ENCODE peak calls at places on chromosomes 5 and 9, in nine cellular contexts. One of them, this sample, is unnamed. For H3K9me3, the result is how much of the 10 kb centered on the place peaks cover.

GRCh38 chr9:131546336-131547084 is 1.2 kb downstream of the PRRT1B start:
- DNase-seq in A549: peak
- DNase-seq in lung: no peak
- DNase-seq in A673: peak
- DNase-seq in SJCRH30: peak
- DNase-seq in HCT116: no peak
- DNase-seq in psoas muscle: no peak
- DNase-seq in HepG2: peak
- DNase-seq in IMR-90: peak
- DNase-seq in this sample: no peak

GRCh38 chr9:2837915-2838314 is 6.0 kb downstream of the PUM3 start:
- DNase-seq in HepG2: no peak
- DNase-seq in lung: no peak
- DNase-seq in SJCRH30: no peak
- DNase-seq in IMR-90: peak
- DNase-seq in A549: peak
- DNase-seq in psoas muscle: no peak
- DNase-seq in HCT116: no peak
- DNase-seq in A673: peak
- DNase-seq in this sample: no peak

GRCh38 chr5:78893959-78894676 is 91.0 kb downstream of the ARSB start:
- DNase-seq in IMR-90: peak
- DNase-seq in HepG2: no peak
- DNase-seq in A549: no peak
- DNase-seq in lung: no peak
- DNase-seq in SJCRH30: peak
- DNase-seq in psoas muscle: no peak
- DNase-seq in A673: no peak
- DNase-seq in HCT116: no peak
- DNase-seq in this sample: no peak

GRCh38 chr9:126228779-126229444 is 97.7 kb upstream of the MVB12B start:
- DNase-seq in HepG2: peak
- DNase-seq in A549: peak
- DNase-seq in lung: peak
- DNase-seq in psoas muscle: peak
- DNase-seq in A673: peak
- DNase-seq in IMR-90: peak
- DNase-seq in SJCRH30: peak
- DNase-seq in HCT116: peak
- DNase-seq in this sample: no peak

GRCh38 chr5:135553688-135554462 is 18.1 kb upstream of the NEUROG1 start:
- DNase-seq in HCT116: peak
- DNase-seq in lung: no peak
- DNase-seq in SJCRH30: peak
- DNase-seq in IMR-90: peak
- DNase-seq in A673: peak
- DNase-seq in psoas muscle: no peak
- DNase-seq in A549: peak
- DNase-seq in HepG2: peak
- DNase-seq in this sample: no peak

GRCh38 chr9:125444956-125445506 is 183.4 kb downstream of the GAPVD1 start:
- DNase-seq in A549: no peak
- DNase-seq in HepG2: no peak
- DNase-seq in lung: no peak
- DNase-seq in SJCRH30: no peak
- DNase-seq in HCT116: no peak
- DNase-seq in psoas muscle: no peak
- DNase-seq in IMR-90: no peak
- DNase-seq in A673: no peak
- DNase-seq in this sample: no peak

GRCh38 chr5:54217826-54218503 is 92.4 kb downstream of the ARL15 start:
- DNase-seq in IMR-90: peak
- DNase-seq in HepG2: peak
- DNase-seq in psoas muscle: no peak
- DNase-seq in A673: peak
- DNase-seq in lung: no peak
- DNase-seq in HCT116: peak
- DNase-seq in SJCRH30: peak
- DNase-seq in A549: peak
- DNase-seq in this sample: no peak

GRCh38 chr5:69431424-69432303 is 16.7 kb downstream of the MARVELD2 start:
- DNase-seq in IMR-90: no peak
- DNase-seq in lung: no peak
- DNase-seq in A549: no peak
- DNase-seq in A673: no peak
- DNase-seq in psoas muscle: no peak
- DNase-seq in HepG2: no peak
- DNase-seq in SJCRH30: no peak
- DNase-seq in HCT116: no peak
- DNase-seq in this sample: no peak

GRCh38 chr9:137786511-137786920 is 91.1 kb upstream of the CACNA1B start:
- DNase-seq in IMR-90: peak
- DNase-seq in SJCRH30: no peak
- DNase-seq in HepG2: no peak
- DNase-seq in A673: no peak
- DNase-seq in HCT116: no peak
- DNase-seq in A549: no peak
- DNase-seq in psoas muscle: no peak
- DNase-seq in lung: no peak
- DNase-seq in this sample: no peak

GRCh38 chr5:173245319-173246134 is 10.5 kb upstream of the NKX2-5 start:
- DNase-seq in A673: no peak
- DNase-seq in A549: no peak
- DNase-seq in HCT116: no peak
- DNase-seq in SJCRH30: no peak
- DNase-seq in psoas muscle: no peak
- DNase-seq in IMR-90: no peak
- DNase-seq in HepG2: no peak
- DNase-seq in lung: no peak
- DNase-seq in this sample: no peak

GRCh38 chr5:173246135-173246495 is 11.1 kb upstream of the NKX2-5 start:
- DNase-seq in HepG2: no peak
- DNase-seq in A549: no peak
- DNase-seq in A673: no peak
- DNase-seq in IMR-90: no peak
- DNase-seq in HCT116: no peak
- DNase-seq in SJCRH30: no peak
- DNase-seq in lung: no peak
- DNase-seq in psoas muscle: no peak
- DNase-seq in this sample: no peak

GRCh38 chr5:173248481-173248880 is 13.5 kb upstream of the NKX2-5 start:
- DNase-seq in HCT116: no peak
- DNase-seq in A549: no peak
- DNase-seq in lung: no peak
- DNase-seq in IMR-90: no peak
- DNase-seq in HepG2: no peak
- DNase-seq in psoas muscle: no peak
- DNase-seq in SJCRH30: no peak
- DNase-seq in A673: no peak
- DNase-seq in this sample: no peak

GRCh38 chr5:173247504-173247903 is 12.5 kb upstream of the NKX2-5 start:
- DNase-seq in SJCRH30: peak
- DNase-seq in A549: no peak
- DNase-seq in psoas muscle: no peak
- DNase-seq in IMR-90: no peak
- DNase-seq in HCT116: no peak
- DNase-seq in A673: no peak
- DNase-seq in lung: no peak
- DNase-seq in HepG2: no peak
- DNase-seq in this sample: no peak

DNA sequence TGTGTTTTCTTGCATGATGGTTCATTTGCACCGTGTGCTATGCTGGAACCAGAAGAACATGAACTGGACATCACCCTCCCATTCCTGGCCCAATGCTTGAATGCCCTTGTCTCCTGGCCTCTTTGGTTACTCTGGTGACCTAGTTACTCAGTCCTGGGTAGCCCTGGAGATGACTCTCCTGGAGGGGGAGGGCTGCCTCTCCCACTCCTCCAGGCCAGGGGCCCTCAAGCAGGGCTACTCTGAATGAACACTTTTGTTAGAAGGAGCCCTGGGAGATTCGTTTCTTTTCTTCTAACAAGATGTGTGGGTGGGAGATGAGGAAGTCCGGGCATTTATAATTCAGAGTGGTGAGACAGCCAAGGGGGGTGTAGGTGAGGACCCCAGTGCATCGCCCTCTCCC is 12.0 kb upstream of the NKX2-5 start:
- DNase-seq in SJCRH30: no peak
- DNase-seq in A549: no peak
- DNase-seq in psoas muscle: no peak
- DNase-seq in lung: no peak
- DNase-seq in HCT116: no peak
- DNase-seq in IMR-90: no peak
- DNase-seq in HepG2: no peak
- DNase-seq in A673: no peak
- DNase-seq in this sample: no peak
- H3K27ac ChIP-seq in SJCRH30: peak
- H3K27ac ChIP-seq in A549: no peak
- H3K27ac ChIP-seq in psoas muscle: no peak
- H3K27ac ChIP-seq in lung: peak
- H3K27ac ChIP-seq in HCT116: no peak
- H3K27ac ChIP-seq in IMR-90: no peak
- H3K27ac ChIP-seq in HepG2: no peak
- H3K27ac ChIP-seq in A673: no peak
- H3K27ac ChIP-seq in this sample: no peak

GRCh38 chr5:168287362-168287761 is 4.1 kb upstream of the WWC1 start:
- DNase-seq in A673: no peak
- DNase-seq in HepG2: no peak
- DNase-seq in lung: no peak
- DNase-seq in HCT116: no peak
- DNase-seq in A549: no peak
- DNase-seq in psoas muscle: no peak
- DNase-seq in IMR-90: no peak
- DNase-seq in SJCRH30: no peak
- DNase-seq in this sample: no peak
- H3K4me3 ChIP-seq in A673: no peak
- H3K4me3 ChIP-seq in HepG2: no peak
- H3K4me3 ChIP-seq in lung: no peak
- H3K4me3 ChIP-seq in HCT116: no peak
- H3K4me3 ChIP-seq in A549: no peak
- H3K4me3 ChIP-seq in psoas muscle: no peak
- H3K4me3 ChIP-seq in IMR-90: no peak
- H3K4me3 ChIP-seq in SJCRH30: no peak
- H3K4me3 ChIP-seq in this sample: no peak

GRCh38 chr5:80210014-80210413 is 45.8 kb downstream of the SERINC5 start:
- DNase-seq in A549: no peak
- DNase-seq in HCT116: no peak
- DNase-seq in psoas muscle: no peak
- DNase-seq in A673: no peak
- DNase-seq in SJCRH30: no peak
- DNase-seq in IMR-90: no peak
- DNase-seq in lung: no peak
- DNase-seq in HepG2: no peak
- DNase-seq in this sample: no peak

GRCh38 chr5:80208337-80208736 is 47.5 kb downstream of the SERINC5 start:
- DNase-seq in SJCRH30: no peak
- DNase-seq in A549: no peak
- DNase-seq in IMR-90: no peak
- DNase-seq in HCT116: no peak
- DNase-seq in HepG2: no peak
- DNase-seq in lung: no peak
- DNase-seq in A673: no peak
- DNase-seq in psoas muscle: no peak
- DNase-seq in this sample: no peak

GRCh38 chr5:80212171-80212667 is 43.6 kb downstream of the SERINC5 start:
- DNase-seq in A673: no peak
- DNase-seq in IMR-90: no peak
- DNase-seq in HepG2: no peak
- DNase-seq in SJCRH30: no peak
- DNase-seq in HCT116: no peak
- DNase-seq in psoas muscle: no peak
- DNase-seq in A549: no peak
- DNase-seq in lung: no peak
- DNase-seq in this sample: no peak

GRCh38 chr5:80213467-80213866 is 42.4 kb downstream of the SERINC5 start:
- DNase-seq in IMR-90: no peak
- DNase-seq in HepG2: no peak
- DNase-seq in psoas muscle: no peak
- DNase-seq in SJCRH30: no peak
- DNase-seq in A673: no peak
- DNase-seq in lung: no peak
- DNase-seq in HCT116: no peak
- DNase-seq in A549: no peak
- DNase-seq in this sample: no peak

DNA sequence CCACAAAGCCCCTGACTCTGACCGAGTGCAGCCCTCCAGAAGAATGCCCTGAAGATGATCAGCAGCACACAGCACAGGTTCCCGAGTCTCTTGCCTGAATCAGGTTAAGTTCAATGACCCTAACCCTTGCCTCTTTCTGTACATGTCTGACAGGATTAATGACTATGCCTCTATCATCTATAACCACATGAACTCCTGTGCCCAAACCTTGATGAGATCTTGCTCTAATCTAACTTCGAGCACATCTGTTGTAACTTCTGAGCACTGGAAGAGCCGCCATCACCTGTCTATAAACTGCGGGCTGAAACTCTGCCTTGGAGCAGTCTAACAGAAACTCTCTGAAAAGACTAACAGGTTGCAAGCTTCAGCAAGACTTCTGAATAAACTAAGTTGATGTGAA is 44.6 kb downstream of the SERINC5 start:
- DNase-seq in HCT116: no peak
- DNase-seq in HepG2: no peak
- DNase-seq in IMR-90: no peak
- DNase-seq in psoas muscle: no peak
- DNase-seq in SJCRH30: no peak
- DNase-seq in A549: no peak
- DNase-seq in lung: no peak
- DNase-seq in A673: no peak
- DNase-seq in this sample: no peak
- H3K9me3 ChIP-seq in HCT116: under half
- H3K9me3 ChIP-seq in HepG2: under half
- H3K9me3 ChIP-seq in IMR-90: under half
- H3K9me3 ChIP-seq in psoas muscle: under half
- H3K9me3 ChIP-seq in SJCRH30: under half
- H3K9me3 ChIP-seq in A549: under half
- H3K9me3 ChIP-seq in lung: under half
- H3K9me3 ChIP-seq in A673: under half
- H3K9me3 ChIP-seq in this sample: under half

GRCh38 chr5:61311836-61312808 is 19.9 kb upstream of the ZSWIM6 start:
- DNase-seq in psoas muscle: no peak
- DNase-seq in A549: no peak
- DNase-seq in IMR-90: peak
- DNase-seq in SJCRH30: no peak
- DNase-seq in HCT116: no peak
- DNase-seq in A673: no peak
- DNase-seq in HepG2: no peak
- DNase-seq in lung: no peak
- DNase-seq in this sample: no peak
- H3K27ac ChIP-seq in psoas muscle: no peak
- H3K27ac ChIP-seq in A549: peak
- H3K27ac ChIP-seq in IMR-90: peak
- H3K27ac ChIP-seq in SJCRH30: no peak
- H3K27ac ChIP-seq in HCT116: no peak
- H3K27ac ChIP-seq in A673: no peak
- H3K27ac ChIP-seq in HepG2: no peak
- H3K27ac ChIP-seq in lung: no peak
- H3K27ac ChIP-seq in this sample: peak

This sample was measured in thoracic aorta.